ENCODE peak calls at places on chromosomes 7 and 10, in ten cellular contexts. J is tibial artery, I is SJSA1, D is adrenal gland, N is upper lobe of right lung, C is SK-N-SH, E is breast epithelium, U is fibroblast of lung, T is tibial nerve, K is esophagus squamous epithelium. V is an unnamed sample. For H3K36me3, the result is how much of the 10 kb centered on the place peaks cover.

GRCh38 chr7:138885383-138886147 is 87.6 kb upstream of the ATP6V0A4 start:
- DNase-seq in I (no peak), U (no peak), K (no peak), C (no peak), E (no peak), N (no peak), T (no peak), J (no peak), D (no peak), V (no peak)

GRCh38 chr10:80945267-80945880 is 407.7 kb downstream of the SH2D4B start:
- DNase-seq in K (no peak), C (peak), D (no peak), J (no peak), I (no peak), U (no peak), E (no peak), T (no peak), N (no peak), V (no peak)

GRCh38 chr10:24208661-24209420 is at the start of gene KIAA1217:
- DNase-seq in K (no peak), N (peak), E (peak), C (peak), I (peak), U (peak), D (peak), J (no peak), T (peak), V (peak)

GRCh38 chr10:72227826-72228225 is 11.8 kb upstream of the ASCC1 start:
- DNase-seq in J (no peak), T (no peak), E (no peak), I (no peak), C (no peak), D (peak), N (no peak), U (no peak), K (no peak), V (no peak)

GRCh38 chr10:84291389-84291788 is 37.0 kb upstream of the CCSER2 start:
- DNase-seq in D (no peak), K (no peak), U (peak), J (no peak), N (no peak), T (no peak), E (no peak), C (no peak), I (peak), V (no peak)

GRCh38 chr7:54546081-54546985 is 4.2 kb downstream of the VSTM2A start:
- DNase-seq in K (no peak), N (no peak), U (no peak), I (no peak), J (no peak), T (no peak), E (no peak), C (peak), D (no peak), V (no peak)

GRCh38 chr10:77023396-77023795 is 614.2 kb downstream of the KCNMA1 start:
- DNase-seq in C (no peak), K (no peak), I (no peak), U (no peak), T (no peak), E (no peak), N (no peak), J (no peak), D (no peak), V (no peak)

GRCh38 chr7:123924941-123925340 is at the start of gene SPAM1:
- DNase-seq in C (no peak), E (no peak), K (no peak), N (no peak), I (no peak), D (no peak), T (no peak), U (no peak), J (no peak), V (no peak)

GRCh38 chr7:116150588-116150987 is 59.8 kb upstream of the TES start:
- DNase-seq in I (no peak), E (no peak), U (no peak), C (no peak), N (no peak), T (no peak), K (no peak), J (no peak), D (no peak), V (no peak)

GRCh38 chr7:84139986-84140729 is 54.4 kb downstream of the SEMA3A start:
- DNase-seq in C (no peak), U (peak), D (no peak), T (no peak), J (no peak), K (no peak), I (no peak), E (no peak), N (no peak), V (no peak)

GRCh38 chr7:69813637-69814240 is 215.5 kb downstream of the AUTS2 start:
- DNase-seq in K (no peak), I (no peak), D (no peak), N (no peak), E (peak), C (no peak), U (no peak), T (no peak), J (no peak), V (no peak)

GRCh38 chr7:69811682-69812344 is 213.5 kb downstream of the AUTS2 start:
- DNase-seq in U (no peak), T (no peak), K (no peak), D (no peak), I (no peak), N (no peak), E (no peak), C (no peak), J (no peak), V (no peak)

GRCh38 chr7:69812756-69813155 is 214.5 kb downstream of the AUTS2 start:
- DNase-seq in C (no peak), E (no peak), D (no peak), K (no peak), I (no peak), T (no peak), N (no peak), U (no peak), J (no peak), V (no peak)

GRCh38 chr7:69817096-69817495 is 218.8 kb downstream of the AUTS2 start:
- DNase-seq in N (no peak), J (no peak), E (no peak), K (no peak), I (no peak), T (no peak), D (no peak), U (peak), C (no peak), V (no peak)

GRCh38 chr7:69814421-69814962 is 216.2 kb downstream of the AUTS2 start:
- DNase-seq in C (no peak), T (no peak), I (peak), K (no peak), N (no peak), E (peak), J (no peak), D (no peak), U (peak), V (no peak)
- H3K4me3 ChIP-seq in C (no peak), T (no peak), I (no peak), K (no peak), N (no peak), E (peak), J (no peak), D (no peak), U (no peak), V (no peak)

DNA sequence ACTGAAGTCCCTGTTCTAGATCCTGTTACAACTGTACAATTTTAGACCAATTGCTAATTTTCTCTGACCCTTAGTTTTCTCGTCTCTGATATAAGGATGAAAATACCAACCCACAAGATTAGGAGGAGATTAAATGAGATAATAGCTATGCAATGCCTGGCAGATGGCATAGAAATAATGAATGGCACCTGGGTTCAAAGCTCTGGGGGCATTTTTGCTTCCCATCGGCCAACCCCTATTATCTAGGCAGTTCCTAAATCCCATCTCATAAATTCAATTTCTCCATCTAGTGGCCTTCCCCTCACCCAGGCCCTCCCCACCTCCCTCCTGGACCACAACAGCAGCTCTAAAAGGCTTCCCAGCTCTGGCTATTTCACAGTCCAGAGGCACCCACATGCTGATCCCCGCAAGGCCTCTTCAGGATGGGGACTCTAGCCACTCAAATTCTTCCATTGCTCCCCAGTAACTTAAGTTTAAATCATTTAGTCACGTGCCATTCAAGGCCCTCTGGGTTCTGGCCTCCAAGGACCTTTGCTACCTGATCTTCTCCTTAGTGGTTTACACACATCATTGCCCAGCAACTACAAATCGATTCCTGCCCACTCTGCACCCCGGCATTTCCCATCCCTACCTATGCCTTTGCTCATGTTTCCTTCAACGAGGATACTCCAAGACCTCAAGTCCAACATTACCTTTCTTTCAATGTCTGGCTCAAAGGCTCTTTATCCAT is 202.4 kb upstream of the KLF14 start:
- DNase-seq in I (no peak), D (no peak), E (no peak), T (no peak), K (no peak), J (no peak), U (no peak), N (no peak), C (no peak), V (no peak)
- H3K36me3 ChIP-seq in I (under half), D (under half), E (under half), T (under half), K (under half), J (under half), U (under half), N (under half), C (under half), V (under half)

GRCh38 chr7:20597339-20597738 is 18.1 kb upstream of the ABCB5 start:
- DNase-seq in J (no peak), I (no peak), K (no peak), E (no peak), D (no peak), U (no peak), N (no peak), C (no peak), T (no peak), V (no peak)

GRCh38 chr7:20601121-20601520 is 14.3 kb upstream of the ABCB5 start:
- DNase-seq in K (no peak), N (no peak), I (no peak), C (no peak), T (no peak), J (no peak), E (no peak), D (no peak), U (peak), V (no peak)

GRCh38 chr7:20596653-20597052 is 18.8 kb upstream of the ABCB5 start:
- DNase-seq in C (no peak), I (no peak), K (no peak), E (no peak), D (no peak), J (no peak), T (no peak), N (no peak), U (peak), V (no peak)

GRCh38 chr7:20595971-20596370 is 19.5 kb upstream of the ABCB5 start:
- DNase-seq in D (no peak), J (no peak), I (no peak), K (no peak), N (no peak), C (no peak), U (no peak), E (no peak), T (no peak), V (no peak)

DNA sequence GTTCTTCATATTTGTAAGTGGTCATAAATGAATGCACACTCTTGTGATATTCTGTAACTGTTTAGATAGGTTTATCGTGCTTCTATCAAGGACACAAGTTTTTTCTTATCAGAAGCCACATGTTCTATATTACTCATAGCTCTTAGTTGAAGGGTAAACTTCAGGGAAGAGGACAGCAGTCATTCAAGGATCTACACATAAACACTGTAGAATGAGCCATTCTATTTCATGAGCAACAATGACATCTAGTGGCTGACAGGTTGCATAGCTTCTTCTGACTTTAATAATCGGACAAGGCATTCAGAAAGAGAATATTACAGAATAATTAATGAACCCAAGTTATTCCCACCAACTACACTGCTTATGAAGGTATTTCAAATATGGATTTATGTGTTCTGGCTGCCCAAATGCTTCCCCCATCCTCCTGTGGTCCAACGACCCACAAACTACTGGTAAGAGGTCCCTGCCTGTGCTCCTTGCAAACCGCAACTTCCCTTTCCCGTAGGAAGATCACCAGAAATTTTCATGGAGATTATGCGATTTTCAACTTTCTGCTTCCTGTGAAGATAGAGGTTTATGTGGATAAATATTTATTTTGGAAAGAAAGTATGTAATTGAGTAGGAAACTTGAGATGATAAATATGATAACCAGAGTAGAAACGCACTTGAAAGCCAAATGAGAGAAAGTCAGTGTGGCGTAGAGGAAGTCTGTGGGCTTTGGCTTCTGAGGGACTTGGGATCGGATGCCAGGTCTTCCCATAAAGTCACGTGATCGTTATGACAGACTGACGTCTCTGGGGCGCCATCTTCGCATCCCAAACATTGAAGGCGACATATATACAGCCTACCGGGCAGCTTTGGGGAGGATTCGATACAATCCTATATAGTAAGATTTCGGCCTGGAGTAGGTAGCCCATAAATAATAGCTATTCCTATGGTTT is 16.7 kb upstream of the ABCB5 start:
- DNase-seq in N (no peak), K (no peak), J (no peak), C (peak), U (peak), E (no peak), T (peak), D (no peak), I (peak), V (no peak)
- H3K4me3 ChIP-seq in N (no peak), K (no peak), J (peak), C (no peak), U (no peak), E (peak), T (no peak), D (no peak), I (no peak), V (peak)

GRCh38 chr7:5635461-5636445 is 145.7 kb downstream of the RNF216 start:
- DNase-seq in T (no peak), C (peak), U (peak), D (no peak), J (no peak), E (peak), I (no peak), K (no peak), N (peak), V (no peak)
- H3K36me3 ChIP-seq in T (under half), C (under half), U (under half), D (under half), J (under half), E (under half), I (half or more), K (under half), N (under half), V (under half)

GRCh38 chr10:61397175-61397986 is 55.8 kb downstream of the TMEM26 start:
- DNase-seq in J (no peak), D (no peak), T (no peak), I (peak), E (no peak), N (no peak), U (peak), K (no peak), C (no peak), V (no peak)
- H3K4me3 ChIP-seq in J (peak), D (no peak), T (peak), I (peak), E (peak), N (peak), U (peak), K (peak), C (no peak), V (peak)

GRCh38 chr10:98101366-98101765 is 33.1 kb upstream of the R3HCC1L start:
- DNase-seq in I (no peak), T (no peak), D (no peak), C (no peak), J (no peak), E (no peak), U (peak), N (no peak), K (no peak), V (no peak)

GRCh38 chr10:98104125-98104524 is 30.3 kb upstream of the R3HCC1L start:
- DNase-seq in C (no peak), T (no peak), D (no peak), N (no peak), U (no peak), K (no peak), E (no peak), I (no peak), J (no peak), V (no peak)

GRCh38 chr10:98110356-98110755 is 24.1 kb upstream of the R3HCC1L start:
- DNase-seq in T (no peak), D (no peak), N (no peak), C (no peak), J (no peak), I (no peak), U (no peak), E (no peak), K (no peak), V (no peak)

GRCh38 chr10:98107644-98108430 is 26.6 kb upstream of the R3HCC1L start:
- DNase-seq in E (no peak), I (no peak), T (no peak), D (no peak), C (no peak), K (no peak), J (no peak), U (no peak), N (no peak), V (no peak)

DNA sequence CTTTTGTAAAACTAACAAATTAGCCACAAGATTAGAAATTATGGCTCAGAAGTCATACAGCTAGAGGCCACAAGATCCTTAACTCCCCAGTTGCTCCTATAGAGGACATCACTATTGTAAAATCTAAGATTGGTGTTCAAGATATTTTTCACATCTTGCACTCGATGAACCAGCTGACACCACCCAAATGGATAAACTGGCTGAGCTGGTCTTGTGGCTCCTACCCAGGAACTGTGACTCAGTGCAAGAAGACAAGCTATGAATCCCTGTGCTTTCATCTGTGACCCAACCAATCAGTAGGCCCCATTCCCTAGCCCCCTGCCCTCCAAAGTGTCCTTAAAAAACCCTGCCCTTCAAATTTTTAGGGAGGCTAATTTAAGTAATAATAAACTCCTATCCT is 27.9 kb upstream of the R3HCC1L start:
- DNase-seq in C (no peak), U (no peak), D (no peak), J (no peak), I (no peak), K (no peak), T (no peak), E (no peak), N (no peak), V (no peak)
- H3K36me3 ChIP-seq in C (under half), U (under half), D (under half), J (under half), I (under half), K (under half), T (under half), E (under half), N (under half), V (under half)

GRCh38 chr7:127780489-127780888 is 128.5 kb downstream of the SND1 start:
- DNase-seq in K (no peak), C (no peak), N (no peak), T (no peak), D (no peak), U (no peak), J (no peak), I (no peak), E (no peak), V (no peak)

GRCh38 chr7:127782075-127782474 is 130.1 kb downstream of the SND1 start:
- DNase-seq in J (no peak), N (no peak), K (no peak), D (no peak), E (no peak), I (no peak), U (no peak), C (peak), T (no peak), V (no peak)

GRCh38 chr7:127783267-127783559 is 131.2 kb downstream of the SND1 start:
- DNase-seq in K (no peak), T (no peak), C (peak), I (no peak), N (no peak), U (no peak), E (no peak), D (no peak), J (no peak), V (no peak)

GRCh38 chr7:127786184-127786583 is 134.2 kb downstream of the SND1 start:
- DNase-seq in E (no peak), T (no peak), I (no peak), C (no peak), D (no peak), K (no peak), U (peak), N (no peak), J (no peak), V (no peak)

DNA sequence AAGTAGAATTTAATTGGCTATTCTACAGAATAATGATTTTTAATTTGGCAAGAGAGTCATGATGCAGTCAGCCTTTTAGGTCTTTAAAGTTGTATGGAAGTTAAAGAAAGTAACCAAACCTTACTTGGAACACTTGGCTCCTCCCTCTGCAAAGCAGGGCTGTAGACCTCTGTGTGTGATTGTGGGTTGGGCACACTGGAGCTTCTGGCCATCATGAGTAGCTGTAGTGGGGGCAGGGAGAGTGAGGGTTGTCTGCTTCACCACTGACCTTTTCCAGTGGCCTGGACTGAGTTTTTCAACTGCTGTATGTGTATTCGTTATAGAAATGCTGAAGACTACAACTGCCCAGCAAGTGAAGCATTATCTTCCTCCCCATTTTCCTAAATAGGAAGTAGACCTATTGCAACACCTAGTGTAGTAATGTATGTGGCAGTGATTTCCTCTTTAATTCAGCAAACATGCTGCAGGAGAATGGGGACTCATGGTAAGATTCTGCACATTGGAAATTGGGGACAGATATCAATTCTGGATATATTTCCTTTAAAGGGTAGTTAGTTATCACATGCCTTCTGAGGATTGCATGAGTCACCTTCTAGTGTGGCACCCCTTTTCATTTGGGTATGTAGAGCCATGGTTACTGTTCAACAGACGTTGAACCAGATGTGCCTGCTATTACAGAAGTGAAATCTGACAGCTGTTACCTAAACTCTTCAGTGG is 130.7 kb downstream of the SND1 start:
- DNase-seq in E (no peak), D (no peak), N (no peak), T (no peak), I (no peak), K (no peak), J (no peak), U (peak), C (peak), V (no peak)
- H3K4me3 ChIP-seq in E (no peak), D (no peak), N (no peak), T (no peak), I (no peak), K (no peak), J (no peak), U (no peak), C (no peak), V (no peak)

GRCh38 chr10:35059486-35059885 is 30.7 kb downstream of the CUL2 start:
- DNase-seq in U (peak), N (no peak), E (no peak), I (no peak), K (no peak), D (no peak), J (no peak), C (no peak), T (no peak), V (no peak)
- H3K36me3 ChIP-seq in U (under half), N (half or more), E (under half), I (under half), K (under half), D (under half), J (half or more), C (under half), T (under half), V (under half)

V was measured in kidney.